ENCODE peak calls at places on chromosomes 11 and 22, in nine cellular contexts. B is upper lobe of left lung, M is K562, N is sigmoid colon, Z is H1, O is transverse colon, U is A549, P is SK-N-SH, Q is tibial nerve. J is an unnamed sample.

GRCh38 chr11:115390441-115390840 is 113.8 kb downstream of the CADM1 start:
- DNase-seq in B (no peak), M (no peak), N (no peak), Z (no peak), O (no peak), U (no peak), P (no peak), Q (no peak), J (no peak)

GRCh38 chr22:37211075-37211852 is 1.0 kb downstream of the SSTR3 start:
- DNase-seq in B (no peak), M (no peak), N (peak), Z (no peak), O (no peak), U (no peak), P (no peak), Q (no peak), J (no peak)

GRCh38 chr11:117997436-117998200 is 11.4 kb downstream of the IL10RA start:
- DNase-seq in B (no peak), M (no peak), N (no peak), Z (no peak), O (no peak), U (no peak), P (no peak), Q (no peak), J (no peak)

GRCh38 chr11:57100638-57101312 is 81.0 kb upstream of the LRRC55 start:
- DNase-seq in B (no peak), M (no peak), N (no peak), Z (no peak), O (no peak), U (no peak), P (peak), Q (no peak), J (no peak)

GRCh38 chr11:40403321-40403720 is 1056.1 kb downstream of the LRRC4C start:
- DNase-seq in B (no peak), M (no peak), N (no peak), Z (no peak), O (no peak), U (no peak), P (no peak), Q (no peak), J (no peak)

GRCh38 chr22:21629262-21630149 is at the start of gene YDJC:
- DNase-seq in B (peak), M (peak), N (peak), Z (peak), O (peak), U (peak), P (peak), Q (peak), J (peak)

GRCh38 chr11:123100378-123101085 is 38.6 kb upstream of the HSPA8 start:
- DNase-seq in B (no peak), M (no peak), N (peak), Z (no peak), O (no peak), U (no peak), P (no peak), Q (no peak), J (no peak)

GRCh38 chr11:126878892-126879291 is 121.7 kb downstream of the KIRREL3 start:
- DNase-seq in B (no peak), M (no peak), N (no peak), Z (no peak), O (no peak), U (no peak), P (no peak), Q (no peak), J (no peak)

GRCh38 chr22:40240671-40241070 is 62.9 kb downstream of the TNRC6B start:
- DNase-seq in B (no peak), M (no peak), N (no peak), Z (no peak), O (no peak), U (no peak), P (no peak), Q (no peak), J (no peak)

GRCh38 chr22:45007946-45008852 is 1.6 kb downstream of the PHF21B start:
- DNase-seq in B (no peak), M (peak), N (no peak), Z (peak), O (no peak), U (peak), P (peak), Q (no peak), J (no peak)

GRCh38 chr11:119671048-119671447 is 58.0 kb downstream of the NECTIN1 start:
- DNase-seq in B (no peak), M (no peak), N (peak), Z (no peak), O (peak), U (no peak), P (peak), Q (peak), J (no peak)

GRCh38 chr11:103326070-103326794 is 217.0 kb downstream of the DYNC2H1 start:
- DNase-seq in B (no peak), M (peak), N (no peak), Z (peak), O (peak), U (peak), P (peak), Q (no peak), J (no peak)

GRCh38 chr11:62505112-62505783 is 41.4 kb downstream of the AHNAK start:
- DNase-seq in B (no peak), M (peak), N (peak), Z (peak), O (peak), U (no peak), P (no peak), Q (no peak), J (no peak)

GRCh38 chr11:15213471-15214231 is 98.9 kb downstream of the INSC start:
- DNase-seq in B (no peak), M (no peak), N (no peak), Z (no peak), O (no peak), U (no peak), P (no peak), Q (no peak), J (no peak)

GRCh38 chr11:17972987-17973386 is 39.9 kb downstream of the SERGEF start:
- DNase-seq in B (peak), M (peak), N (peak), Z (peak), O (peak), U (peak), P (peak), Q (no peak), J (no peak)

GRCh38 chr22:48832592-48832991 is 995.1 kb downstream of the BRD1 start:
- DNase-seq in B (no peak), M (no peak), N (no peak), Z (no peak), O (no peak), U (no peak), P (no peak), Q (no peak), J (no peak)

GRCh38 chr11:78318733-78319132 is 98.9 kb downstream of the GAB2 start:
- DNase-seq in B (no peak), M (no peak), N (no peak), Z (no peak), O (no peak), U (no peak), P (peak), Q (no peak), J (no peak)

GRCh38 chr22:46105494-46106278 is 44.6 kb upstream of the PPARA start:
- DNase-seq in B (peak), M (no peak), N (peak), Z (no peak), O (peak), U (peak), P (no peak), Q (no peak), J (no peak)

GRCh38 chr11:122721964-122722266 is 66.4 kb downstream of the UBASH3B start:
- DNase-seq in B (no peak), M (no peak), N (peak), Z (no peak), O (no peak), U (no peak), P (no peak), Q (no peak), J (no peak)

GRCh38 chr11:3810446-3810845 is 2.1 kb downstream of the PGAP2 start:
- DNase-seq in B (no peak), M (no peak), N (no peak), Z (no peak), O (no peak), U (no peak), P (no peak), Q (no peak), J (no peak)

GRCh38 chr11:45204761-45205160 is 58.3 kb downstream of the PRDM11 start:
- DNase-seq in B (no peak), M (peak), N (no peak), Z (no peak), O (no peak), U (no peak), P (no peak), Q (no peak), J (no peak)

GRCh38 chr11:134363161-134363560 is 31.4 kb downstream of the GLB1L2 start:
- DNase-seq in B (no peak), M (no peak), N (peak), Z (no peak), O (no peak), U (no peak), P (no peak), Q (no peak), J (no peak)

GRCh38 chr11:132780051-132780450 is 752.2 kb downstream of the OPCML start:
- DNase-seq in B (no peak), M (no peak), N (no peak), Z (no peak), O (no peak), U (no peak), P (no peak), Q (no peak), J (no peak)

GRCh38 chr11:12765428-12765827 is 91.2 kb downstream of the TEAD1 start:
- DNase-seq in B (no peak), M (no peak), N (no peak), Z (no peak), O (no peak), U (no peak), P (no peak), Q (no peak), J (no peak)

GRCh38 chr22:46242023-46242422 is 8.1 kb downstream of the CDPF1 start:
- DNase-seq in B (no peak), M (no peak), N (no peak), Z (no peak), O (no peak), U (no peak), P (peak), Q (no peak), J (no peak)

GRCh38 chr11:30585892-30586250 is 282 bp downstream of the MPPED2 start:
- DNase-seq in B (no peak), M (no peak), N (peak), Z (no peak), O (peak), U (no peak), P (peak), Q (no peak), J (no peak)

GRCh38 chr11:33701831-33702230 is 1.2 kb upstream of the C11orf91 start:
- DNase-seq in B (no peak), M (no peak), N (no peak), Z (no peak), O (no peak), U (no peak), P (no peak), Q (no peak), J (no peak)

GRCh38 chr11:132864811-132865576 is 667.3 kb downstream of the OPCML start:
- DNase-seq in B (no peak), M (no peak), N (no peak), Z (peak), O (no peak), U (no peak), P (no peak), Q (no peak), J (no peak)

GRCh38 chr22:22422629-22423112 is 85.9 kb downstream of the ZNF280B start:
- DNase-seq in B (peak), M (peak), N (no peak), Z (peak), O (peak), U (peak), P (peak), Q (peak), J (peak)

GRCh38 chr11:83655996-83656395 is 369.8 kb upstream of the CCDC90B start:
- DNase-seq in B (no peak), M (no peak), N (no peak), Z (no peak), O (no peak), U (no peak), P (no peak), Q (no peak), J (no peak)

GRCh38 chr11:84714316-84714780 is 912.8 kb downstream of the DLG2 start:
- DNase-seq in B (peak), M (peak), N (no peak), Z (peak), O (peak), U (peak), P (peak), Q (no peak), J (no peak)

DNA sequence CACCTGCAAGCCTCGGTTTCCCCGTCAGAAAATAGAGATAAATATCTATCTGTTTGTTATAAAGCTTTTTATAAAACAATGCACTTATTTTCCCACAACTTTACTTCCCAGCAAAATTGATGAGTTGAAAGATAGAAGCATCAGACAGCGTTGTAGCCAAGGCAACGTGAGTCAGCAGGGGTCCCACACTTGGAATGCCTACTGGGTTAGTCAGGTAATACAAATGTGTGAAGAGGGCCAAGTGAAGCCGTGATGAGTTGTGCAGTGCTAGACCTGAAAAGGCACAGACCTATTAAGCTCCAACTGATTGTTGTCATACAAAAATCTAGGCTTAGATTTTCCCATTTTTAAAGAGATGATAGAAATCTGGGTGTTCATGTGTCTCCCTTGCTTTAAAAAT is 118.7 kb downstream of the PGR start:
- DNase-seq in B (no peak), M (no peak), N (no peak), Z (no peak), O (no peak), U (no peak), P (no peak), Q (no peak), J (no peak)
- TF ChIP-seq EP300 in B (no peak), M (no peak), N (no peak), Z (no peak), O (no peak), U (no peak), P (no peak), Q (no peak), J (no peak)

DNA sequence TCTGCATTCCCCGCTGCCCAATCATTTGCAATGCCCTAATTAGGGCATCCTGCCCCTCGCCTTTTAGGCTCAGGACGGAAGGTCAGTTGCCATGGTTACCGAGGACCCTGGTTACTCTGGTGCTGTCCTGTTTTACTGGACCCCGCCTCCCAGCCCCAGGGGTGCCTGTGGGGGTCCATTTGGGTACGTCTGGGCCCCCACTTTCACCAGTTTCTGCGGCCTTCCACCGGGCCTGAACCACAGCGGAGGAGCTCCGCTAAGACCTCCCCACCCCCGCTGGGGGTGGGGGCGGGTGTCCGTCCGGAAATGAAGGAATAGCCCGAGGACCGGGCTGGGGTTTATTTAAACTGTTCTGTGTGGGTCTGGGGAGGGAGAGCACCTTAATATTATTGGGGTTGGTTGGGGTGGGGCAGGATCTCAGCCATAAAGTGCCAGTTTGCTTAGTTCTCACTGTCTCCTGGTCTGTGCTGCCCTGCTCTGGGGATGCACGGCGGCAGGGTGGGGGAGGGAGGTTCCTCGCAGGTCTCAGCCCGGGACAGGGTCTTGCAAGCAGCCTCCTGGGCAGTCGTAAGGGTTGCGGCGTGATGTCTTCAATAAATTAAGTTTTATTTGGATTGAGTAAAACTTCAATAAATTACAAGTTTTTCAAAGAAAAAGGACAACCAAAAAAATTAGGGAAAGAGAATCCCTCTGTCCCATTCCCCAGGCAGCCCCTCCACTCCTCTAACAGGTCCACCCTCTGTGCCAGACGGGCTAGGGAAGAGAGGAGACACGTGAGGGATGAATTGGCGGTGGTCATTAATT is 5.3 kb downstream of the PHOX2A start:
- DNase-seq in B (peak), M (no peak), N (peak), Z (no peak), O (no peak), U (no peak), P (peak), Q (no peak), J (no peak)
- H3K4me3 ChIP-seq in B (peak), M (no peak), N (peak), Z (peak), O (peak), U (no peak), P (peak), Q (no peak), J (peak)

GRCh38 chr11:64284048-64284961 is at the start of gene BAD:
- DNase-seq in B (peak), M (peak), N (peak), Z (peak), O (peak), U (peak), P (peak), Q (peak), J (peak)
- TF ChIP-seq EP300 in B (no peak), M (peak), N (no peak), Z (no peak), O (no peak), U (no peak), P (no peak), Q (peak), J (no peak)

GRCh38 chr11:120972621-120973020 is 51.3 kb upstream of the TBCEL start:
- DNase-seq in B (no peak), M (no peak), N (no peak), Z (no peak), O (no peak), U (no peak), P (no peak), Q (no peak), J (no peak)
- H3K4me3 ChIP-seq in B (no peak), M (no peak), N (no peak), Z (no peak), O (no peak), U (no peak), P (no peak), Q (no peak), J (no peak)

GRCh38 chr11:66719111-66719872 is 9.7 kb downstream of the SPTBN2 start:
- DNase-seq in B (no peak), M (no peak), N (no peak), Z (no peak), O (no peak), U (no peak), P (no peak), Q (no peak), J (no peak)

GRCh38 chr11:66720899-66721470 is 8.0 kb downstream of the SPTBN2 start:
- DNase-seq in B (no peak), M (no peak), N (no peak), Z (no peak), O (no peak), U (no peak), P (no peak), Q (no peak), J (no peak)

GRCh38 chr11:66721939-66722338 is 7.1 kb downstream of the SPTBN2 start:
- DNase-seq in B (no peak), M (no peak), N (no peak), Z (no peak), O (no peak), U (no peak), P (no peak), Q (no peak), J (no peak)

GRCh38 chr11:66718320-66718971 is 10.6 kb downstream of the SPTBN2 start:
- DNase-seq in B (peak), M (no peak), N (no peak), Z (peak), O (peak), U (no peak), P (no peak), Q (no peak), J (no peak)

DNA sequence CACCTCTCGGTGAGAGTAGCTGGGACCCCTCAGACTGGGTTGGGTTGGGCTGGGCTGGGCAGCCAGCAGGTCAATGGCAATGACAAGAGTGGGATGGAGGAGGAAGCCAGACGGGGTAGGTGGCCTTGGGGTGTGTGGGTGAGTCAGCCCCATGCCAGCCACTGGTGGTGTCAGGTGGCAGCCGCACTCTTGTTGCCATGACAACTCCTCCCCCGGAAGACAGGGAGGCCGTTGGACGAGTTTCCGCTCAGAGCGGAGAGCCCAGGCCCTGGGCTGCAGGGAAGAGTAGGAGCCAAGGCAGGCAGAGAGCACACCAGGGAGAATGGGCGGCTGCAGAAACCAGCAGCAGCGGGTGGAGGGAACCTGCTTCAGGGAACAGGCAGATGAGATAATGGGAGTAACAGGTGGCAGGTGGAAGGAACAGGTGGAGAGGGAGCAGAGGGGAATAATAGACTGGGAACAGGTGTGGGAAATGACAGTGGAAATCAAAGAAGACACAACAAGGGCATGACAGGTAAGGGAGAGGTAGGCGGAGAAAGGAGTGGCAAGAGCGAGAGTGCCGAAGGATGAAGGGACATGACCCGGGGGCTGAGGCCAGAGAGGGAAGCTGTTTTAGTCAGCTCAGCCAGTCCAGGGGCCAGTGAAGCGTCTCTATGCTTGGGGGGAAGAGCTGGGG is 8.7 kb downstream of the SPTBN2 start:
- DNase-seq in B (peak), M (no peak), N (no peak), Z (peak), O (peak), U (peak), P (peak), Q (no peak), J (no peak)
- TF ChIP-seq EP300 in B (no peak), M (no peak), N (no peak), Z (no peak), O (no peak), U (no peak), P (no peak), Q (no peak), J (no peak)

DNA sequence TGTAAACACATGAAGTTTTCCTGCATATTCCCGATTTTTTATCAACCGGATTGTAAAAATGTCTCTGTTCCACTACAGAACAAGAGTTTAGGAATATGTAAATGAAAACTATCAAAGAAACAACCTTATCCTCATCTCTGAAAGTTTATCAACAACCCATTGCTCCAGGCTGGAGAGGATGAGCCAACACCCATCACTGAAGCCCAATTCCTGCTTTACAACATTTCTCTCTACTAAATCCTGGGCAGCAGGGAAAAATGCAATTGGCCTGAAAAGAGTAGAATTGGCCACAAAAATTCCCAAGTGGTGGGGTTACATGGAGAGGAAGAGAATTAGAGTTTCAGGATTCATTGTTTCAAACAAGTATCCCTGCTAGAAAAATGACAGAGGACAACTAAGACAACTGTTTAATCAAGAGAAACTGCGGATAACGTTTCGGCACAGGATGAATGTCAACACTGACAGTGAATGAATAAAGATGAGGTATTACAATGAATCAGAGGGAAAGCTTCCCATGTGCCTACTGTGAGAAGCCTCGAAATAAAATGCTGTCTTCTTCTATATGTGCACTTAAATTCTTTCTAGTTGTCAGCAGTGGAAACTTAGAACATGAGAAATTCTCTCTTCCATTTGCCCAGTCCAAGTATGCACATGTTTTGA is 317.3 kb upstream of the ANO3 start:
- DNase-seq in B (no peak), M (no peak), N (no peak), Z (no peak), O (no peak), U (no peak), P (no peak), Q (no peak), J (no peak)
- H3K4me3 ChIP-seq in B (no peak), M (no peak), N (no peak), Z (no peak), O (no peak), U (no peak), P (no peak), Q (no peak), J (no peak)